ENCODE peak calls at places on chromosomes 5 and 9, in ten cellular contexts. A, C, V, U, M, N, R, D, B and Q are unnamed samples.
A peak's percentile ranks its signal among the peaks of the same experiment; 100 is the strongest.

GRCh38 chr5:14706615-14707021 is 42.1 kb downstream of the OTULIN start:
- DNase-seq in A (no peak), R (no peak), D (no peak), U (no peak), C (no peak), N (no peak), M (no peak), V (no peak), B (no peak), Q (peak; percentile 32)

GRCh38 chr5:142038735-142039134 is 25.9 kb upstream of the GNPDA1 start:
- DNase-seq in D (no peak), A (no peak), N (no peak), U (no peak), B (no peak), R (no peak), V (no peak), M (no peak), C (no peak), Q (no peak)

GRCh38 chr9:85451680-85452079 is 290.1 kb downstream of the AGTPBP1 start:
- DNase-seq in C (no peak), R (no peak), D (no peak), B (no peak), A (no peak), U (no peak), N (no peak), M (no peak), V (no peak), Q (no peak)

GRCh38 chr5:73093943-73094342 is 26.4 kb upstream of the TMEM171 start:
- DNase-seq in R (no peak), M (no peak), V (no peak), A (no peak), C (peak; percentile 83), B (no peak), U (no peak), D (no peak), N (peak; percentile 27), Q (no peak)

GRCh38 chr9:127742435-127743088 is 7.5 kb upstream of the TOR2A start:
- DNase-seq in A (peak; percentile 67), R (peak; percentile 94), U (peak; percentile 97), D (no peak), V (no peak), M (peak; percentile 77), B (no peak), N (peak; percentile 90), C (peak; percentile 87), Q (no peak)

GRCh38 chr9:33202552-33203300 is 35.6 kb upstream of the B4GALT1 start:
- DNase-seq in M (no peak), C (peak; percentile 65), V (no peak), U (peak; percentile 53), A (peak; percentile 41), N (no peak), B (no peak), D (peak; percentile 60), R (no peak), Q (peak; percentile 3)

GRCh38 chr9:98147582-98147981 is 28.6 kb upstream of the TRIM14 start:
- DNase-seq in N (no peak), C (no peak), M (no peak), B (no peak), U (no peak), A (no peak), R (no peak), V (no peak), D (no peak), Q (no peak)

GRCh38 chr9:38621434-38622082 is 1.2 kb upstream of the ANKRD18A start:
- DNase-seq in V (no peak), R (no peak), A (no peak), D (peak; percentile 17), B (peak; percentile 90), N (no peak), C (no peak), M (no peak), U (peak; percentile 65), Q (peak; percentile 11)

GRCh38 chr9:83707768-83708514 is at the start of gene UBQLN1:
- DNase-seq in M (peak; percentile 93), A (peak; percentile 94), N (peak; percentile 93), V (peak; percentile 79), D (peak; percentile 93), C (peak; percentile 98), B (peak; percentile 98), U (peak; percentile 96), R (peak; percentile 97), Q (peak; percentile 88)

GRCh38 chr9:89436963-89437625 is 60.8 kb downstream of the SEMA4D start:
- DNase-seq in V (no peak), U (no peak), B (no peak), M (no peak), N (no peak), C (no peak), A (no peak), D (no peak), R (no peak), Q (peak; percentile 37)

GRCh38 chr9:5511476-5511875 is 1.1 kb downstream of the PDCD1LG2 start:
- DNase-seq in D (no peak), U (no peak), M (no peak), N (no peak), R (no peak), V (no peak), A (no peak), C (no peak), B (no peak), Q (no peak)

GRCh38 chr5:139105621-139106071 is 92.5 kb downstream of the SIL1 start:
- DNase-seq in B (no peak), M (no peak), V (no peak), N (no peak), R (no peak), U (peak; percentile 34), A (no peak), C (no peak), D (no peak), Q (no peak)

DNA sequence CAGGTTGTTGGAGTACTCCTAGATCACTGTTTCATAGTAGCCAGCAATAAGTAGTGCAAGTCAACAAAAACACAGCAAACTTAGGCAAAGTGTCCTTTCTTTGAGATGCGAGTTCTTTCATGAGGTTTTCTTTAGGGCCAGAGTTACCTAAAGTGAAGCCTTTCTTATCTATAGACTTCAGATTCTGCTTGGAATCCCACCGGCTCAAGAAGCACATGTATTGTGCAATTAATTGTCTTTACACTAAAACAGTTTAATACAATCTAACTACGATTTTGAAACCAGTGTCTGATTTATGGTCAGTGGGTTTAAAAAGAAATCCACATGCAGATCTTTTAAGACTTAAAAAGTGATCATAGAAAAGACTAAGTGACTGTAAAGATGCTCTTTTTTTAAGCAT is 3.6 kb downstream of the PURA start:
- DNase-seq in N (no peak), R (no peak), D (no peak), A (no peak), B (no peak), M (no peak), U (no peak), C (no peak), V (no peak), Q (no peak)
- TF ChIP-seq CTCF in N (no peak), R (no peak), D (no peak), A (no peak), B (no peak), M (no peak), U (no peak), C (no peak), V (no peak), Q (no peak)

GRCh38 chr9:92094655-92095054 is 20.6 kb downstream of the SPTLC1 start:
- DNase-seq in A (no peak), C (no peak), N (peak; percentile 68), M (no peak), R (no peak), D (no peak), U (peak; percentile 47), V (no peak), B (no peak), Q (no peak)

GRCh38 chr9:92097997-92098482 is 17.2 kb downstream of the SPTLC1 start:
- DNase-seq in U (peak; percentile 94), R (no peak), A (peak; percentile 66), B (peak; percentile 88), C (peak; percentile 97), D (peak; percentile 77), V (no peak), M (peak; percentile 58), N (no peak), Q (peak; percentile 36)

GRCh38 chr9:92100237-92100911 is 14.8 kb downstream of the SPTLC1 start:
- DNase-seq in V (no peak), D (no peak), M (no peak), A (no peak), R (peak; percentile 48), B (no peak), U (no peak), N (no peak), C (no peak), Q (no peak)

GRCh38 chr9:92098638-92099037 is 16.6 kb downstream of the SPTLC1 start:
- DNase-seq in D (no peak), V (no peak), C (no peak), B (no peak), M (no peak), R (no peak), A (no peak), N (no peak), U (no peak), Q (no peak)

DNA sequence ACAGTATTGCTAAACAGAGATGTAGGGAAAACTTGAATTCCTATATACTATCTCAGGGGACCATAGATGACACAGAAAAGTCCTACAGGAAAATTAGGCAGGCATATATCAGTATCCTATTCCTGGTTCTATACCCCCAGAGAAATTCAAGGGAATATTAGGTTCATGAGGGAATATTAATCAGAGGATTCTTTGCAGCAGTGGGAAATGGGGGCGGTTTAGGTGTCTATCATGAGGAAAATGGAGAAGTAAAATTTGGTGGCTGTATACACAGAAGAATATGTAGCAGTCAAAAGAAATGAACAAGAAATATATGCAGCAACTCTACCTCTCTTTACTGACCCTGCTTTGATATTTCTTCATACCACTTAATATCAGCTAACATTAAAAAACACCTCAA is 20.0 kb downstream of the SPTLC1 start:
- DNase-seq in N (no peak), D (no peak), V (no peak), B (no peak), U (no peak), M (no peak), A (no peak), R (no peak), C (no peak), Q (no peak)
- H3K27ac ChIP-seq in N (peak overlapping the region; percentile 19), D (no peak overlapping the region), V (no peak overlapping the region), B (no peak overlapping the region), U (no peak overlapping the region), M (no peak overlapping the region), A (no peak overlapping the region), R (no peak overlapping the region), C (no peak overlapping the region), Q (no peak overlapping the region)

GRCh38 chr5:80246995-80247729 is 8.7 kb downstream of the SERINC5 start:
- DNase-seq in R (peak; percentile 42), D (no peak), M (no peak), A (peak; percentile 43), V (peak; percentile 65), U (peak; percentile 81), C (peak; percentile 88), N (peak; percentile 88), B (no peak), Q (peak; percentile 22)
- TF ChIP-seq CTCF in R (no peak), D (no peak), M (no peak), A (no peak), V (no peak), U (no peak), C (no peak), N (no peak), B (no peak), Q (no peak)

DNA sequence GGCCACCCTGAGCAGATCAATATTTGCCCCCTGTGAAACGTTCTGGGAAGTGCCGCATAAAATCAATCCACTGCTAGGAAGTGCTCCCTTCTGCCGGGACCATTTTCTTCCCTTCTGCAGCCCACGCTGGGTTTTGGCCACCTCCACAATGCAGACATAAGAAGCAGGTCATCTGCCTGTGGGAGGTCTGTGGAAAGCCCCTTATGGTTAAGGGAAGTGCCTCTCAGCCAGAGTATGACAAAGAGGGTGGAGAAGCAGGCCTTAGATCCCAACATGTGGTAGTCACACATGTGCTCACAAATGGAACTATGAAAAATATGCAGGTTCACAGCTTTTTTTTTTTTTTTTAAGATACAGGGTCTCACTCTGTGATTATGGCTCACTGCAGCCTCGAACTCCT is 82.8 kb downstream of the SLC1A3 start:
- DNase-seq in U (no peak), N (no peak), V (no peak), D (no peak), C (no peak), B (no peak), M (no peak), R (no peak), A (no peak), Q (no peak)
- H3K27ac ChIP-seq in U (no peak overlapping the region), N (no peak overlapping the region), V (no peak overlapping the region), D (peak overlapping the region; percentile 84), C (peak overlapping the region; percentile 15), B (peak overlapping the region; percentile 79), M (no peak overlapping the region), R (no peak overlapping the region), A (no peak overlapping the region), Q (no peak overlapping the region)